ENCODE peak calls at places on chromosome 4, in six cellular contexts. W is A549, Q is GM12878, B is endothelial cell of umbilical vein, V is K562, E is HepG2. T is an unnamed sample.

GRCh38 chr4:39718366-39719323 is 20.7 kb downstream of the UBE2K start:
- DNase-seq in W (no peak), Q (no peak), B (no peak), V (no peak), E (no peak), T (no peak)

GRCh38 chr4:77220841-77221613 is 64.0 kb downstream of the CCNG2 start:
- DNase-seq in W (no peak), Q (no peak), B (no peak), V (no peak), E (no peak), T (no peak)

GRCh38 chr4:7173821-7174220 is 18.5 kb upstream of the SORCS2 start:
- DNase-seq in W (no peak), Q (no peak), B (no peak), V (no peak), E (no peak), T (no peak)

GRCh38 chr4:100099746-100100145 is 90.5 kb downstream of the DDIT4L start:
- DNase-seq in W (no peak), Q (no peak), B (no peak), V (no peak), E (no peak), T (no peak)

GRCh38 chr4:30839583-30840520 is 119.7 kb downstream of the PCDH7 start:
- DNase-seq in W (no peak), Q (no peak), B (peak; percentile 2), V (no peak), E (no peak), T (peak; percentile 45)

GRCh38 chr4:80173841-80174240 is 23.5 kb upstream of the PRDM8 start:
- DNase-seq in W (no peak), Q (no peak), B (no peak), V (no peak), E (no peak), T (no peak)

GRCh38 chr4:92299152-92299551 is 4.6 kb upstream of the GRID2 start:
- DNase-seq in W (no peak), Q (no peak), B (no peak), V (no peak), E (no peak), T (no peak)

GRCh38 chr4:94995684-94996394 is 238.1 kb downstream of the BMPR1B start:
- DNase-seq in W (no peak), Q (no peak), B (peak; percentile 67), V (no peak), E (no peak), T (no peak)

GRCh38 chr4:5710962-5711478 is at the start of gene EVC:
- DNase-seq in W (peak; percentile 69), Q (no peak), B (peak; percentile 67), V (peak; percentile 73), E (peak; percentile 54), T (no peak)

GRCh38 chr4:28845158-28845557 is 1875.0 kb upstream of the PCDH7 start:
- DNase-seq in W (no peak), Q (no peak), B (no peak), V (no peak), E (no peak), T (no peak)

GRCh38 chr4:89572224-89572858 is 264.6 kb downstream of the SNCA start:
- DNase-seq in W (no peak), Q (no peak), B (peak; percentile 89), V (no peak), E (no peak), T (no peak)

GRCh38 chr4:67721770-67722597 is 21.0 kb upstream of the UBA6 start:
- DNase-seq in W (no peak), Q (no peak), B (peak; percentile 29), V (peak; percentile 91), E (no peak), T (no peak)

GRCh38 chr4:110586137-110586850 is 36.6 kb downstream of the PITX2 start:
- DNase-seq in W (peak; percentile 52), Q (no peak), B (peak; percentile 64), V (peak; percentile 4), E (no peak), T (peak; percentile 17)

GRCh38 chr4:86720508-86721068 is 126.5 kb downstream of the PTPN13 start:
- DNase-seq in W (no peak), Q (no peak), B (peak; percentile 56), V (no peak), E (no peak), T (no peak)

GRCh38 chr4:139455187-139455586 is 1.3 kb downstream of the RAB33B start:
- DNase-seq in W (no peak), Q (no peak), B (peak; percentile 25), V (no peak), E (no peak), T (no peak)

GRCh38 chr4:39025552-39026085 is 6.6 kb downstream of the TMEM156 start:
- DNase-seq in W (no peak), Q (no peak), B (peak; percentile 67), V (peak; percentile 58), E (peak; percentile 19), T (peak; percentile 74)

GRCh38 chr4:144374065-144374464 is 233.5 kb upstream of the GYPA start:
- DNase-seq in W (no peak), Q (peak; percentile 20), B (no peak), V (no peak), E (no peak), T (no peak)

DNA sequence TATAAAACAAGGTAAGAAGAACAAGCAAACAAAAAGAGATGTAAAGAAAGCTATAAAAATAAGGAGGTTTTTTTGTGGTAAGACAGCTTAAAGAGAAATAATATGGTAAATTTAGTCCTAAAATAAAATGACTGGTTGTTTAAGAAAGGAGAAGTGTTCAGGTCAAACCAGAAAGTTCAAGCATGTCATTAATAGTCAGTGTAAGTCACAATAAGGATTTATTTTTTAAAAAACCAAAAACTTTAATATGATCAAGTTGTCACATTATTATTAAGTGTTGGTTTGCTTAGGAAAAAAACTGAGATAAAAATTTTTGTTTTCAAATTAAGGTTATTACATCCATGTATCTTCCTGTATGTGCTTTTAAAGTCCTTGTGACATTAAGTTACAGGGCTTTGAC is 19.1 kb downstream of the ASIC5 start:
- DNase-seq in W (no peak), Q (no peak), B (no peak), V (no peak), E (no peak), T (no peak)
- TF ChIP-seq MYC in W (no peak), Q (no peak), B (no peak), V (no peak), E (no peak), T (no peak)

DNA sequence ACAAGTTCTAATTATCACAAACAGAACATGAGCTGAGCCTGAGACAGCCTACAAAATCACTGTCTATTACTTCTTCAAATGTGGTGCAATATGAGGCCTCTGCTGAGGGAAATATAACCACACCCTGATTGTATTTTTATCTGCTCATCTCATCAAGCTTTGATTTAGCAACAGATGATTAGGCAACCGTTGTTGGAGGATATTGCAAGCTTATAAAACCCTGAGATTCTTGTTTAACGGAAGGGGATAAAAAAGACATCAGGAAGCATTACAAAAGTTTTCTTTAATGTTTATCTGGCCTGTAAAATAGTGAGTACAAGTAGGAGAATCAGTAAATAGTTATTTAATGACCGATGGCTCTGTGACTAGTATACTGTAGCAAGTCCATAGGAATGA is 108.5 kb downstream of the ZNF330 start:
- DNase-seq in W (no peak), Q (no peak), B (no peak), V (no peak), E (no peak), T (peak; percentile 56)
- TF ChIP-seq MAX in W (no peak), Q (no peak), B (no peak), V (no peak), E (no peak), T (no peak)

GRCh38 chr4:8478801-8479744 is 38.5 kb downstream of the TRMT44 start:
- DNase-seq in W (no peak), Q (no peak), B (no peak), V (peak; percentile 64), E (no peak), T (no peak)
- TF ChIP-seq MYC in W (no peak), Q (no peak), B (no peak), V (peak; percentile 12), E (no peak), T (no peak)

DNA sequence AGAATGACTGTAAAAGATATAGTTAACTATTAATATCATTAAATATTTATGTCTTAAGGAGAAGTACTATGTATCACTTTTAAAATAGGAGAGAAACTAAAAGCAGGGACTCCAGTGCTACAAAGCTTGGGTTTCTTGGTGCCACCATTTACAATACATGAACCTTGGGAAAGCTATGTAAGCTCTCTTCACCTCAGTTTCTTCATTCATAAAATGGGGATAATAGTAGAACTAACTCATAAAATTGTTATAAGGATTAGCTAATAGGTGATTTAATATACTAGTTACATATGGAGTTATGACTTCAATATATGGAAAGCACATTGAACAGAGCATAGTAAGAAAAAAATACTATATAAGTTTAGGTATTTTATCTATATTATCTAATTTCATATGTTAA is 23.7 kb downstream of the EPGN start:
- DNase-seq in W (no peak), Q (no peak), B (no peak), V (no peak), E (no peak), T (no peak)
- TF ChIP-seq MAX in W (no peak), Q (no peak), B (no peak), V (no peak), E (no peak), T (no peak)

DNA sequence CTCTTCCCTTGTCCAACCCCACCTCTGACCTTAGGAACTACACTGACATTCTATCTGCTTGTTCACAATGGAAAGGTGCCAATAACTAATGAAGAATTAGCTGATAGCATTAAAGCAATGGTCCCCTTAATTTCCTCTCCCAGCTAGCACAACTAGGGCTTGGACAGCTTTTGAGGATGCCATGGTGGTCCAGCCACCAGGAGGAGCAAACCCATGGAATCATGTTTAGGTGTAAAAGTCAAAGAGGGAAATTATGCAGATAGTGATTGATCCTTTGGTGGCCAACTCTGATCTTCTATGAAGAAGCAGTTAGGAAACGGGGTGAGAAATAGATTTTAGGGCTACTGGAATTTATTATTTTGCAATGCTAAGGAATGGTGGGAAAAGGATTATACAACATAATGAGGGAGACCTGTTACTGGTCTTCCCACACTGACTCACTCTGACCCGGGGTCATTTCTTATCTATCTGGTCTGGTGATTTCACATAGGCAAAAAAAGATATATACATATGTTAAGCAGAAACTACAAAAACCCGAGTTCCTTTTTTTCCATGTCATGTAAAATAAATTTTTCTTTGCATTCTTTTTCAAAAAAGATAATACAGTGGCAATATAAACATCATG is 45.8 kb upstream of the FBXW7 start:
- DNase-seq in W (no peak), Q (no peak), B (no peak), V (peak; percentile 45), E (no peak), T (peak; percentile 12)
- TF ChIP-seq MYC in W (no peak), Q (no peak), B (no peak), V (no peak), E (no peak), T (no peak)

DNA sequence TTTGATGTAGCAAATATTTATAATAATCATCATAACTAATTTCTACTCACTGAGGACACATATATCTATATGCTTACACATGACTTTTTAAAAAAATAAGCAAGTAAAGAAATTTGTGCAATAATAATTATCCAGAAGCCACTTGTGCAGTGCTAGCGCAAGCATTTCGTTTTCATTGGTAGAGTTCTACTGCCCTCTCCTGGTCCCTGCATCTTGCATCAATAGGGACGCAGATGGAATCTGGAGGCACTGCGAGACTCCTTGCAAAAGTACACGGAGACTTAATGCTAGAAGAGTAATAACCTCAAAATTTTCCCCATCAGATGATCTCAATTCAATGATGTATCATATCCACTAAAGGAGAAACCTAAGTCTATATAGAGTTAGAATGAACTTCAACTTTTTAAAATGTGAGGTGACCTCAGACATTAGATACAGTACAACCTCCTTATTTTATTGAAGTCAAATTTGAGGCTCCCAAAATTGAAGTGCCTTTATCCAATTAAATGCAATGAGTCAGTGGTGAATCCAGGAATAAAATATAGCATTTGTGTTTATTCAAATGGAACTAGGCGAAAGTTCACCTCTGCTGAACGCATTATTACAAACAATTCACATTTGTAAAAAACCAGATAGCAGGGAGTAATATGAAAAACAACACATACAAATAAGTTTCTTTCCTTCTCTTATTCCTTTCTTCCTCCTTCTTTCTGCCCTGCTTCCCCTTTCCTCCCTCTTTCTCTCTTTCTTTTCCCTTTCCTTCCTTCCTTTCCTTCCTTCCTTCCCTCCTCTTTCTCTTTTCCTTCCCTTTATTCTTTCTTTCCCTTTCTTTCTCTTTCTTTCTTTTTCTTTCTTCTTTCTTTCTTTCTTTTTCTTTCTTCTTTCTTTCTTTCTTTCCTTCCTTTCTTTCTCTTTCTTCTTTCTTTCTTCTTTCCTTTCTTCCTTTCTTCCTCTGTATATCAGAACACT is 450.0 kb downstream of the ANKRD50 start:
- DNase-seq in W (peak; percentile 19), Q (peak; percentile 11), B (peak; percentile 86), V (peak; percentile 77), E (peak; percentile 53), T (peak; percentile 77)
- TF ChIP-seq MAX in W (no peak), Q (no peak), B (no peak), V (no peak), E (no peak), T (no peak)